ENCODE peak calls at places on chromosomes 2 and 18, in seven cellular contexts. M is Panc1, P is SK-N-SH, X is sigmoid colon, Q is HCT116, A is suprapubic skin, L is transverse colon. O is an unnamed sample. For H3K4me1, the result is how much of the 10 kb centered on the place peaks cover.

GRCh38 chr2:7567646-7568045 is 650.4 kb downstream of the RNF144A start:
- DNase-seq in L (peak), M (no peak), P (no peak), Q (no peak), X (no peak), A (no peak), O (no peak)

GRCh38 chr2:138948070-138948539 is 167.9 kb upstream of the NXPH2 start:
- DNase-seq in L (no peak), Q (peak), P (no peak), X (no peak), A (no peak), M (peak), O (no peak)

GRCh38 chr18:3340015-3340681 is 78.2 kb downstream of the MYL12B start:
- DNase-seq in A (no peak), X (no peak), L (no peak), M (no peak), P (no peak), Q (no peak), O (no peak)

GRCh38 chr2:27149575-27150405 is 986 bp downstream of the TCF23 start:
- DNase-seq in M (no peak), A (no peak), Q (no peak), P (no peak), X (peak), L (no peak), O (no peak)

GRCh38 chr2:101860157-101860556 is 131.6 kb upstream of the IL1R2 start:
- DNase-seq in A (no peak), X (no peak), M (no peak), Q (no peak), P (no peak), L (no peak), O (no peak)

GRCh38 chr2:184032983-184033382 is 565.3 kb upstream of the ZNF804A start:
- DNase-seq in Q (no peak), A (no peak), X (no peak), M (no peak), L (no peak), P (no peak), O (no peak)

GRCh38 chr2:223797073-223797472 is 40.3 kb downstream of the AP1S3 start:
- DNase-seq in M (no peak), X (no peak), Q (peak), A (no peak), P (no peak), L (no peak), O (peak)

GRCh38 chr2:42937171-42937875 is 144.9 kb upstream of the HAAO start:
- DNase-seq in L (no peak), A (peak), P (no peak), Q (no peak), M (no peak), X (no peak), O (no peak)

GRCh38 chr18:3055861-3056260 is 42.9 kb upstream of the LPIN2 start:
- DNase-seq in X (no peak), P (no peak), Q (no peak), L (no peak), A (no peak), M (no peak), O (no peak)

GRCh38 chr2:57677296-57677695 is 369.3 kb upstream of the VRK2 start:
- DNase-seq in Q (no peak), M (no peak), P (no peak), X (no peak), A (no peak), L (no peak), O (no peak)

GRCh38 chr18:74126684-74127482 is 20.8 kb downstream of the FBXO15 start:
- DNase-seq in A (no peak), Q (no peak), P (no peak), L (no peak), M (no peak), X (no peak), O (no peak)

GRCh38 chr2:234753701-234754100 is 198.1 kb upstream of the SH3BP4 start:
- DNase-seq in L (no peak), Q (no peak), P (no peak), M (no peak), X (no peak), A (no peak), O (no peak)

GRCh38 chr2:205657579-205657978 is 24.7 kb upstream of the NRP2 start:
- DNase-seq in A (no peak), X (peak), P (no peak), L (no peak), M (no peak), Q (no peak), O (no peak)

GRCh38 chr2:78077637-78078036 is 555.5 kb upstream of the LRRTM4 start:
- DNase-seq in A (no peak), L (no peak), P (peak), X (no peak), M (no peak), Q (no peak), O (no peak)

GRCh38 chr2:188701836-188702235 is 272.3 kb upstream of the COL3A1 start:
- DNase-seq in P (no peak), L (no peak), M (no peak), Q (no peak), X (no peak), A (no peak), O (no peak)

GRCh38 chr2:180656455-180656847 is 324.0 kb upstream of the UBE2E3 start:
- DNase-seq in X (no peak), L (no peak), A (no peak), P (no peak), Q (peak), M (peak), O (no peak)

GRCh38 chr18:27619906-27620305 is 434.8 kb upstream of the CHST9 start:
- DNase-seq in M (no peak), P (no peak), X (no peak), L (no peak), Q (no peak), A (no peak), O (no peak)

GRCh38 chr18:75455249-75456183 is 28.0 kb upstream of the SMIM21 start:
- DNase-seq in X (no peak), P (peak), Q (no peak), A (no peak), L (no peak), M (no peak), O (no peak)

GRCh38 chr18:76684265-76684664 is 138.1 kb upstream of the ZNF236 start:
- DNase-seq in L (no peak), X (no peak), P (no peak), Q (no peak), M (no peak), A (peak), O (no peak)

GRCh38 chr2:24489465-24489864 is 1.6 kb upstream of the NCOA1 start:
- DNase-seq in L (no peak), X (no peak), Q (no peak), P (no peak), M (no peak), A (no peak), O (no peak)

GRCh38 chr2:85175369-85176299 is 42.4 kb downstream of the TCF7L1 start:
- DNase-seq in A (peak), Q (no peak), M (no peak), X (no peak), L (no peak), P (no peak), O (no peak)
- H3K27ac ChIP-seq in A (peak), Q (no peak), M (no peak), X (no peak), L (no peak), P (no peak), O (peak)

DNA sequence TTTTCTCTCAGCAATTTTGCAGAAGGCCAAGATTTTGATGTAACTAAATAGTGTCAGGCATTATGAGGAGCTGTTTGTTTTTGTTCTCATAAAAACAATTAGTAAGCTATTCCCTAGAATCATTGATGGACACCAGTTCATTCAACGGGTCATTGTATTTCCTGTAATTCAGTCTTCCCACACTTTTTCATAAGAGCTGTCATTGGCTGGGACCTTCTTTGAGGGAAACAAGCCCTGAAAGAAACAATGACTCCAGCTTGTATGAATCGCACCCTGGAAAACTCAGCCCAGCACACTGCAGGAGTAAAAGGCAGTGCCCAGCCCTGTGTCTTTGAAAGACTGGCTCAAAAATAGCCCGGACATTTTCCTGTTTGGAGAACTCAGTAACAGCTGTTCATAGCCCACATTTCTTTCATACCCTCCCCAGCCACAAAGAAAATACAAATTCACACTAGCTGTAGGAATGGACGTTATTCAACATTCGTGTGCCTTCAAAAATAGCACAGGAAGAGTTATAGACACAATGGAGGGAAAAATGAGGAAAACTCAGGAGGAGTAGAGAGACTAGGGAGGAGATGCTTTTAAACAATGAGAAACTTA is 81.5 kb downstream of the NCKAP5 start:
- DNase-seq in M (no peak), P (no peak), X (no peak), L (no peak), Q (no peak), A (no peak), O (no peak)
- H3K4me1 ChIP-seq in M (under half), P (under half), X (under half), L (under half), Q (under half), A (under half), O (under half)

DNA sequence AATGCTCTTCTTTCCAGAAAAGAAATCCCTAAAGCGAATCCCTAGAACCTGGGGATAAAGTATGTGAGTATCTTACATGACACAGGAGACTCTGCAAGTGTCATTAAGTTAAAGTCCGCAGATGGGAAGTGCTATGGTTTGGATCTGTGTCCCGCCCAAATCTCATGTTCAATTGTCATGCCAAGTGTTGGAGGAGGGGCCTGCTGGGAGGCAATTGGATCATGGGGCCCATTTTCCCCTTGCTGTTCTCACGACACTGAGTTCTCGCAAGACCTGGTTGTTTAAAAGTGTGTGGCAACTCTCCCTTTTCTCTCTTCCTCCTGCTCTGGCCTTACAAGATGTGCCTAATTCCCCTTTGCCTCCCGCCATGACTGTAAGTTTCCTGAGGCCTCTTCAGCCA is 207.8 kb downstream of the MYT1L start:
- DNase-seq in X (no peak), M (no peak), Q (no peak), L (no peak), A (no peak), P (no peak), O (no peak)
- TF ChIP-seq POLR2AphosphoS5 in X (no peak), M (no peak), Q (no peak), L (no peak), A (no peak), P (no peak), O (no peak)

GRCh38 chr2:232322560-232323327 is 55.8 kb upstream of the ALPP start:
- DNase-seq in A (no peak), Q (no peak), M (no peak), L (peak), P (no peak), X (peak), O (peak)

GRCh38 chr2:232320038-232320790 is 58.3 kb upstream of the ALPP start:
- DNase-seq in A (no peak), Q (no peak), X (no peak), P (no peak), L (peak), M (no peak), O (peak)

GRCh38 chr2:232321156-232321816 is 57.3 kb upstream of the ALPP start:
- DNase-seq in P (no peak), Q (no peak), A (no peak), M (no peak), L (peak), X (peak), O (peak)

GRCh38 chr2:232323328-232323650 is 55.3 kb upstream of the ALPP start:
- DNase-seq in P (no peak), M (no peak), L (no peak), Q (no peak), A (no peak), X (peak), O (no peak)

DNA sequence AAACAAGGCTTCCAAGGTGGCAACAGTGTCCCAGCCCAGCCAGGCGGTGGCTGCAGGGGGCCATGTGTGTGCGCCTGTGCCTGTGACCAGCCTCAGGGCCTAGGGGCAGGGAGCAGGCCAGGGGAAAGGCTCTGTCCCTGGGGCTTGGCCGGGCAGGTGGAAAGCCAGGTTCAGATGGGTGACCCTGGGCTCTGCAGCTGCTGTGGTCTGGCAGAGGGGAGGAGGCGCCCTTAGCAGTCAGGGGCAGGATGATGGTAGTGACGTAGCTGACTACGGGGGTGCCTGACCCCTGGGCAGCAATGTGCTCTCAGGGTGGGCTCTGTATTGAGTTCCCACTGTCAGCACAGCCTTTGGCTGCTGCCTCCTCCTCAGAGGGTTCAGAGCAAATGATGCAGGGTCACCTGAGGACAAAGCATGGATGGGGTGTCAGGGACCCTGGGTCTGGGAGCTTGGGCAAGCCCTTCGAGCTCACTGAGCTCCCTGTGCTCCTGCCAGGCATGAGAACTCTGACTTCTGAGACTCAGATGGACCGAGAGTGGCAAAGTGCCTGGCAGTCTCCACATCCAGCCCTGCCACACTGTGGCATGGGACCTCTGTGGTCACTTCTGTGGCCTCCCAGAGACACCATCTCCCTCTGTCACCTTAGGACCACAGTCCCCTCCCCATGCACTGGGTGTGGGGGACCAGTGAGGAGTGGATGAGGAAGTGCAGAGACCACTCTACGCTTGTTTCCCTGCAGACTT is 56.6 kb upstream of the ALPP start:
- DNase-seq in A (no peak), M (no peak), L (peak), Q (no peak), X (peak), P (no peak), O (peak)
- H3K27ac ChIP-seq in A (no peak), M (no peak), L (no peak), Q (no peak), X (no peak), P (no peak), O (no peak)

DNA sequence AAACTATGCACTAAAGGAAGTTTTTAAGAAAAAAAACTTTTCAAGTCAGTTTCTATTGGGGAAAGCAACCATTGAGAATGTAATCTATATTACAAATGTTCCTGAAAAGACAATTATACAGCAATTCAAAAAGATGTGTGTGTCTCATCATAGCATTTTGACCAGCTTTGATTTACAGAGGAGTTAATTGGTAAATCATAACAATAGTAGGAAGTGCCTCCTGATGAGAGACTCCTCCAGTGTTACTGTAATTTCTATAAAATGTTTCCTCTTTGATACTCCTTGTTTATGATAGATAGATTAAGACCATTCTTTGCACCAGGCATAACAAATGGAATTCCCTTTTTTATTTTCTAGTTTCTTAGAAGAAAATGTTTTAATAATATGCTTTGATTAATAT is 249.9 kb downstream of the CALCRL start:
- DNase-seq in A (no peak), X (no peak), L (no peak), P (no peak), Q (no peak), M (no peak), O (no peak)
- H3K4me1 ChIP-seq in A (under half), X (under half), L (under half), P (under half), Q (under half), M (under half), O (under half)

GRCh38 chr2:3345621-3346020 is 32.0 kb downstream of the EIPR1 start:
- DNase-seq in M (no peak), P (peak), A (no peak), X (no peak), Q (no peak), L (no peak), O (no peak)

GRCh38 chr2:3341336-3341735 is 36.3 kb downstream of the EIPR1 start:
- DNase-seq in A (no peak), X (no peak), Q (no peak), M (no peak), L (no peak), P (no peak), O (no peak)

GRCh38 chr2:3342324-3342723 is 35.3 kb downstream of the EIPR1 start:
- DNase-seq in L (no peak), X (no peak), P (no peak), M (no peak), A (no peak), Q (no peak), O (no peak)

GRCh38 chr2:3344897-3345296 is 32.7 kb downstream of the EIPR1 start:
- DNase-seq in X (no peak), Q (no peak), L (no peak), P (no peak), A (no peak), M (no peak), O (no peak)

GRCh38 chr2:3343012-3343411 is 34.6 kb downstream of the EIPR1 start:
- DNase-seq in Q (no peak), A (no peak), P (no peak), L (no peak), X (no peak), M (no peak), O (no peak)
- TF ChIP-seq POLR2AphosphoS5 in Q (no peak), A (no peak), P (no peak), L (no peak), X (no peak), M (no peak), O (no peak)

DNA sequence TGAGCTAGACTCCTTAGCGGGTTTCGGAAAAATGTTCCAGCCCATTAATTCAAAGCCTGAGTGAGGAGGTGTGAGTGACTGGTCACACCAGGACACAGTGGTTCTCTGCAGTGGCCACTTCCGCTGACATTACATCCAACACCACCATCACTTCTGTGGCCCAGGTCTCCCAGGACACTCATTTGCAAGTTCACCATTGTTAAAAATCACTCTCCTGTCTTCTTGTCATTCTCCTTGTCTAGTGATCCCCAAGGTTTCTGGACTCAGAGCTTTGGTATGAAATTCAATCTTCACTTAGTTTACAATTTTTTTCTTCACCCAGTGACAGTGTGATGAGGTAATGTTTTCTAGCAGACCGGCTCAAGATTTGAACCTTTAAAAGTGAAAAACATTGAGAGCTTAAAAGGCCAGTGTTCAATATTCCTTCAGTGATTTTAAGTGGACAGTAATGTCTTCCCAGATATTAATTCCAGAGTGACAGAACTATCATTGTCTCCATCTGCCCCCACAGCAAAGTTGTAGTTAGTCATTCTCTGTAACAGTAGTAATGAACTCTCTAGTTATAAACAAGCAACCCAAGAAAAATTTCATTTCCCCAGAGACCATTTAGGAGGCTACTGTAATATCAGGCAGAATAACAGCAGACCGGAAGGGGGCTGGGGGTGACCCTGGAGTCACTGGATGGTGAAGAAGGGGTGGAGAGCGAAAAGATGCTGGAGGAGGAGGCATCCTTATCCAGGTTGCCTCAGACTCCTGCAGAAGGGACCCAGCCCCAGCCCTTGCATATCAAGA is 164.9 kb downstream of the GFPT1 start:
- DNase-seq in L (no peak), Q (no peak), A (no peak), P (no peak), X (no peak), M (no peak), O (no peak)
- H3K27ac ChIP-seq in L (peak), Q (no peak), A (no peak), P (peak), X (no peak), M (peak), O (no peak)

O was measured in stomach.